ENCODE peak calls at places on chromosomes 12 and 14, in six cellular contexts. K is transverse colon; V is thoracic aorta; E is NCI-H1092; O is stimulated activated naive CD4-positive, alpha-beta T cell; Z is heart left ventricle. N is an unnamed sample.

GRCh38 chr14:53180272-53181221 is 27.4 kb upstream of the DDHD1 start:
- DNase-seq in Z (no peak), O (no peak), K (peak), E (no peak), V (no peak), N (no peak)

GRCh38 chr14:93163570-93163969 is 21.1 kb downstream of the MOAP1 start:
- DNase-seq in E (no peak), Z (no peak), V (no peak), O (no peak), K (no peak), N (no peak)

GRCh38 chr12:34406228-34406995 is 384.1 kb downstream of the ALG10 start:
- DNase-seq in V (peak), K (peak), Z (peak), E (no peak), O (no peak), N (no peak)

GRCh38 chr12:30269491-30269890 is 426.2 kb downstream of the IPO8 start:
- DNase-seq in V (no peak), K (no peak), Z (no peak), O (no peak), E (no peak), N (no peak)

GRCh38 chr12:47904647-47905312 is at the start of gene VDR:
- DNase-seq in Z (peak), K (peak), V (no peak), E (peak), O (peak), N (peak)

GRCh38 chr12:88227263-88227662 is 85.2 kb downstream of the TMTC3 start:
- DNase-seq in Z (no peak), O (no peak), K (no peak), E (no peak), V (no peak), N (peak)

GRCh38 chr12:30440826-30441602 is 254.7 kb downstream of the IPO8 start:
- DNase-seq in Z (no peak), O (no peak), V (no peak), K (no peak), E (no peak), N (no peak)

GRCh38 chr14:56686416-56686815 is 106.8 kb downstream of the TMEM260 start:
- DNase-seq in Z (peak), V (no peak), K (peak), E (peak), O (no peak), N (no peak)

GRCh38 chr12:58106185-58106584 is 164.8 kb downstream of the ATP23 start:
- DNase-seq in V (no peak), Z (no peak), E (no peak), K (no peak), O (no peak), N (no peak)

GRCh38 chr14:79483989-79484388 is 727.3 kb downstream of the DIO2 start:
- DNase-seq in V (no peak), O (no peak), K (no peak), Z (no peak), E (no peak), N (no peak)

GRCh38 chr14:89912667-89913211 is 41.8 kb downstream of the EFCAB11 start:
- DNase-seq in K (peak), Z (no peak), E (no peak), V (peak), O (no peak), N (no peak)

GRCh38 chr14:51953996-51954395 is 35.4 kb upstream of the RTRAF start:
- DNase-seq in Z (no peak), E (no peak), V (no peak), O (no peak), K (no peak), N (no peak)

GRCh38 chr12:26298785-26299621 is 103.6 kb downstream of the SSPN start:
- DNase-seq in Z (no peak), O (no peak), V (no peak), E (no peak), K (no peak), N (peak)

GRCh38 chr12:128259556-128260070 is 7.4 kb upstream of the TMEM132C start:
- DNase-seq in E (peak), O (no peak), V (no peak), Z (no peak), K (no peak), N (peak)

GRCh38 chr12:57085999-57086950 is 2.6 kb upstream of the NAB2 start:
- DNase-seq in E (no peak), V (no peak), O (peak), K (peak), Z (peak), N (no peak)

GRCh38 chr12:60172266-60172665 is 576.4 kb downstream of the SLC16A7 start:
- DNase-seq in O (no peak), Z (no peak), V (no peak), K (no peak), E (no peak), N (no peak)

GRCh38 chr12:94694732-94695131 is 44.4 kb upstream of the TMCC3 start:
- DNase-seq in K (no peak), Z (no peak), V (no peak), O (no peak), E (no peak), N (no peak)

GRCh38 chr14:102018251-102018650 is 53.9 kb downstream of the DYNC1H1 start:
- DNase-seq in Z (no peak), O (no peak), E (no peak), V (no peak), K (no peak), N (no peak)

GRCh38 chr12:15735837-15736615 is 53.2 kb downstream of the EPS8 start:
- DNase-seq in V (no peak), E (no peak), K (no peak), Z (no peak), O (no peak), N (no peak)

GRCh38 chr12:67439611-67440010 is 170.5 kb downstream of the CAND1 start:
- DNase-seq in E (no peak), V (no peak), K (no peak), O (no peak), Z (no peak), N (no peak)

GRCh38 chr14:68084256-68084655 is 264.7 kb downstream of the RAD51B start:
- DNase-seq in K (no peak), V (no peak), O (no peak), Z (no peak), E (peak), N (no peak)

GRCh38 chr12:53941187-53941586 is 2.6 kb downstream of the HOXC13 start:
- DNase-seq in V (no peak), Z (no peak), E (no peak), O (no peak), K (no peak), N (no peak)

GRCh38 chr14:25756880-25757279 is 706.9 kb upstream of the STXBP6 start:
- DNase-seq in K (no peak), Z (no peak), V (no peak), E (no peak), O (no peak), N (no peak)

GRCh38 chr14:99393059-99393655 is 87.5 kb downstream of the SETD3 start:
- DNase-seq in O (peak), V (no peak), K (peak), Z (no peak), E (no peak), N (peak)

GRCh38 chr12:25824729-25825128 is 133.8 kb upstream of the RASSF8 start:
- DNase-seq in V (no peak), K (no peak), E (no peak), O (no peak), Z (no peak), N (no peak)

N was measured in HL-60.